ENCODE peak calls at places on chromosomes 2 and 18, in five cellular contexts. X is effector memory CD4-positive, alpha-beta T cell; Z is stimulated activated CD8-positive, alpha-beta memory T cell treated with anti-CD3 and anti-CD28 coated beads, Interleukin-15, amount 100 ng/mL, for 4 hours; P is T-cell; C is effector memory CD8-positive, alpha-beta T cell. W is an unnamed sample.

GRCh38 chr2:9288681-9289338 is 82.2 kb downstream of the ASAP2 start:
- DNase-seq in X (no peak), Z (no peak), P (no peak), C (no peak), W (no peak)

GRCh38 chr18:22170421-22171262 is 1.3 kb downstream of the GATA6 start:
- DNase-seq in X (no peak), Z (no peak), P (no peak), C (no peak), W (no peak)

GRCh38 chr2:236568922-236569592 is 568 bp upstream of the ACKR3 start:
- DNase-seq in X (no peak), Z (no peak), P (no peak), C (no peak), W (no peak)

GRCh38 chr2:71612581-71613520 is 159.5 kb downstream of the DYSF start:
- DNase-seq in X (no peak), Z (no peak), P (no peak), C (no peak), W (no peak)

GRCh38 chr2:230658877-230659652 is 53.6 kb upstream of the CAB39 start:
- DNase-seq in X (no peak), Z (no peak), P (no peak), C (no peak), W (peak)

GRCh38 chr2:124250433-124250832 is 225.3 kb downstream of the CNTNAP5 start:
- DNase-seq in X (no peak), Z (no peak), P (no peak), C (no peak), W (no peak)

GRCh38 chr2:227106845-227107759 is 56.9 kb downstream of the COL4A4 start:
- DNase-seq in X (no peak), Z (no peak), P (no peak), C (peak), W (peak)

GRCh38 chr18:79590191-79591039 is 89.2 kb upstream of the CTDP1 start:
- DNase-seq in X (no peak), Z (no peak), P (no peak), C (no peak), W (no peak)

GRCh38 chr2:159091381-159091780 is 122.9 kb downstream of the TANC1 start:
- DNase-seq in X (no peak), Z (no peak), P (no peak), C (no peak), W (no peak)

GRCh38 chr2:121993682-121994081 is 238.2 kb downstream of the TSN start:
- DNase-seq in X (no peak), Z (no peak), P (no peak), C (no peak), W (no peak)

GRCh38 chr2:32136097-32136496 is 29.6 kb upstream of the SLC30A6 start:
- DNase-seq in X (no peak), Z (no peak), P (no peak), C (no peak), W (no peak)

GRCh38 chr2:181937473-181937872 is 45.9 kb downstream of the ITPRID2 start:
- DNase-seq in X (no peak), Z (no peak), P (no peak), C (no peak), W (no peak)

GRCh38 chr2:237932731-237933131 is 34.1 kb upstream of the UBE2F start:
- DNase-seq in X (no peak), Z (no peak), P (no peak), C (no peak), W (peak)

GRCh38 chr2:238811765-238812164 is 36.1 kb upstream of the TWIST2 start:
- DNase-seq in X (no peak), Z (no peak), P (no peak), C (no peak), W (no peak)

GRCh38 chr2:230230087-230230486 is 4.6 kb downstream of the SP140 start:
- DNase-seq in X (no peak), Z (no peak), P (no peak), C (no peak), W (no peak)

GRCh38 chr2:234496442-234496834 is 443 bp downstream of the ARL4C start:
- DNase-seq in X (peak), Z (no peak), P (no peak), C (peak), W (peak)

GRCh38 chr2:111695441-111696007 is 188.5 kb downstream of the ANAPC1 start:
- DNase-seq in X (no peak), Z (no peak), P (no peak), C (no peak), W (no peak)

GRCh38 chr2:3487931-3488554 is 31.3 kb downstream of the ADI1 start:
- DNase-seq in X (no peak), Z (no peak), P (no peak), C (no peak), W (no peak)

W was measured in GM12865.